ENCODE peak calls at places on chromosomes 7 and 10, in six cellular contexts. B is A549, X is HepG2, U is GM12878, T is SK-N-SH, Q is H1. S is an unnamed sample.

GRCh38 chr7:4911111-4911828 is 27.8 kb upstream of the RADIL start:
- DNase-seq in B (no peak), X (no peak), U (no peak), T (no peak), Q (no peak), S (no peak)

GRCh38 chr7:122762071-122762470 is 59.3 kb upstream of the RNF148 start:
- DNase-seq in B (no peak), X (no peak), U (no peak), T (no peak), Q (no peak), S (no peak)

GRCh38 chr10:71663311-71663710 is 56.3 kb downstream of the C10orf105 start:
- DNase-seq in B (peak), X (no peak), U (no peak), T (no peak), Q (no peak), S (peak)

GRCh38 chr7:56009695-56010094 is 41.5 kb downstream of the PSPH start:
- DNase-seq in B (no peak), X (peak), U (no peak), T (no peak), Q (no peak), S (no peak)

GRCh38 chr7:50652400-50653115 is 87.4 kb upstream of the DDC start:
- DNase-seq in B (no peak), X (no peak), U (no peak), T (no peak), Q (no peak), S (no peak)

GRCh38 chr10:6579904-6580278 is at the start of gene PRKCQ:
- DNase-seq in B (peak), X (no peak), U (no peak), T (no peak), Q (no peak), S (no peak)

GRCh38 chr7:19080076-19080475 is 37.4 kb downstream of the TWIST1 start:
- DNase-seq in B (no peak), X (no peak), U (no peak), T (no peak), Q (peak), S (no peak)

GRCh38 chr10:29598861-29599311 is 35.9 kb downstream of the SVIL start:
- DNase-seq in B (no peak), X (no peak), U (no peak), T (no peak), Q (no peak), S (no peak)

GRCh38 chr7:127844707-127845331 is 186.4 kb downstream of the LRRC4 start:
- DNase-seq in B (no peak), X (no peak), U (no peak), T (no peak), Q (no peak), S (peak)

GRCh38 chr7:149850007-149850594 is 11.9 kb downstream of the ZNF862 start:
- DNase-seq in B (no peak), X (no peak), U (no peak), T (no peak), Q (no peak), S (no peak)

GRCh38 chr7:90897961-90898469 is 301.9 kb downstream of the CDK14 start:
- DNase-seq in B (no peak), X (no peak), U (peak), T (no peak), Q (no peak), S (no peak)

GRCh38 chr7:16967174-16967868 is 85.5 kb upstream of the AGR3 start:
- DNase-seq in B (no peak), X (no peak), U (no peak), T (no peak), Q (no peak), S (no peak)

GRCh38 chr7:116150588-116150987 is 59.8 kb upstream of the TES start:
- DNase-seq in B (no peak), X (no peak), U (no peak), T (no peak), Q (no peak), S (no peak)

GRCh38 chr7:118169146-118169545 is 14.8 kb upstream of the LSM8 start:
- DNase-seq in B (peak), X (no peak), U (no peak), T (no peak), Q (no peak), S (no peak)

GRCh38 chr10:101779544-101780186 is 3.6 kb downstream of the NPM3 start:
- DNase-seq in B (peak), X (no peak), U (peak), T (peak), Q (no peak), S (no peak)

GRCh38 chr7:55387062-55387965 is 22.2 kb downstream of the LANCL2 start:
- DNase-seq in B (peak), X (peak), U (no peak), T (no peak), Q (no peak), S (no peak)

GRCh38 chr7:109659261-109659660 is 1089.6 kb downstream of the DNAJB9 start:
- DNase-seq in B (no peak), X (no peak), U (no peak), T (no peak), Q (no peak), S (no peak)

GRCh38 chr7:20777377-20778062 is 9.2 kb downstream of the SP8 start:
- DNase-seq in B (no peak), X (no peak), U (no peak), T (no peak), Q (no peak), S (no peak)

GRCh38 chr10:92891885-92892705 is 43.8 kb downstream of the EXOC6 start:
- DNase-seq in B (peak), X (peak), U (no peak), T (peak), Q (no peak), S (peak)

GRCh38 chr7:98234429-98235147 is 17.4 kb downstream of the TECPR1 start:
- DNase-seq in B (no peak), X (no peak), U (no peak), T (no peak), Q (no peak), S (no peak)

GRCh38 chr7:138892808-138893207 is 88.4 kb downstream of the KIAA1549 start:
- DNase-seq in B (peak), X (no peak), U (no peak), T (no peak), Q (no peak), S (no peak)

GRCh38 chr7:144822223-144822622 is 13.6 kb downstream of the TPK1 start:
- DNase-seq in B (no peak), X (no peak), U (no peak), T (no peak), Q (no peak), S (no peak)

GRCh38 chr10:6119962-6120361 is 31.1 kb downstream of the RBM17 start:
- DNase-seq in B (no peak), X (no peak), U (no peak), T (no peak), Q (no peak), S (no peak)

GRCh38 chr7:41873781-41874180 is 170.9 kb upstream of the INHBA start:
- DNase-seq in B (no peak), X (no peak), U (no peak), T (no peak), Q (no peak), S (no peak)

GRCh38 chr7:15068324-15068723 is 165.8 kb upstream of the DGKB start:
- DNase-seq in B (no peak), X (no peak), U (no peak), T (no peak), Q (no peak), S (no peak)

GRCh38 chr10:24790599-24790998 is 66.9 kb upstream of the ARHGAP21 start:
- DNase-seq in B (no peak), X (no peak), U (no peak), T (no peak), Q (no peak), S (peak)

GRCh38 chr7:81802251-81802650 is 32.4 kb upstream of the HGF start:
- DNase-seq in B (no peak), X (no peak), U (no peak), T (no peak), Q (no peak), S (no peak)

GRCh38 chr7:81803267-81803666 is 33.4 kb upstream of the HGF start:
- DNase-seq in B (no peak), X (no peak), U (no peak), T (no peak), Q (no peak), S (no peak)

GRCh38 chr7:81801532-81801931 is 31.7 kb upstream of the HGF start:
- DNase-seq in B (no peak), X (no peak), U (no peak), T (no peak), Q (no peak), S (no peak)
- TF ChIP-seq CHD2 in B (no peak), X (no peak), U (no peak), T (no peak), Q (no peak), S (no peak)

GRCh38 chr7:141837683-141838082 is 3.6 kb downstream of the PRSS37 start:
- DNase-seq in B (no peak), X (no peak), U (no peak), T (no peak), Q (no peak), S (peak)
- TF ChIP-seq CHD2 in B (no peak), X (no peak), U (no peak), T (no peak), Q (no peak), S (no peak)

DNA sequence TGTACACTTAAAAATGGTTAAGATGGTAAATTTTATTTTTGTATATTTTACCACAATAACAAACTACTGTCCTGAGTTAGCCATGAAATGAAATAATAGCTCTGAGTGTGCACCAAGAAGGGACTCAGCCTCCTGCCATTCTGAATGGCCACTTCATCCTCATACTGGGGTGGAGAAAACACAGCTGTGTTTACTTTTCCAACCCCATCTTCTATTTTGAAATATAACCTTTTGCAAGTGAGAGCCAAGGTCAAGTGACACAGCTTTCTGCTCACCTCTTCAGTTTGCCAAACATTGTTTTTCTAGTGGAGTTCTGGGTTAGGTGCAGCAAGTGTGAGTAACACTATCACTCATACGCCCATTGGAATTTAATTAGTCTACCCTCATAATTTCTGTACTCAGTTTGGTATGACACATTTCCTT is 107.4 kb upstream of the GLCCI1 start:
- DNase-seq in B (peak), X (peak), U (no peak), T (no peak), Q (no peak), S (no peak)
- TF ChIP-seq CHD2 in B (no peak), X (no peak), U (no peak), T (no peak), Q (no peak), S (no peak)

DNA sequence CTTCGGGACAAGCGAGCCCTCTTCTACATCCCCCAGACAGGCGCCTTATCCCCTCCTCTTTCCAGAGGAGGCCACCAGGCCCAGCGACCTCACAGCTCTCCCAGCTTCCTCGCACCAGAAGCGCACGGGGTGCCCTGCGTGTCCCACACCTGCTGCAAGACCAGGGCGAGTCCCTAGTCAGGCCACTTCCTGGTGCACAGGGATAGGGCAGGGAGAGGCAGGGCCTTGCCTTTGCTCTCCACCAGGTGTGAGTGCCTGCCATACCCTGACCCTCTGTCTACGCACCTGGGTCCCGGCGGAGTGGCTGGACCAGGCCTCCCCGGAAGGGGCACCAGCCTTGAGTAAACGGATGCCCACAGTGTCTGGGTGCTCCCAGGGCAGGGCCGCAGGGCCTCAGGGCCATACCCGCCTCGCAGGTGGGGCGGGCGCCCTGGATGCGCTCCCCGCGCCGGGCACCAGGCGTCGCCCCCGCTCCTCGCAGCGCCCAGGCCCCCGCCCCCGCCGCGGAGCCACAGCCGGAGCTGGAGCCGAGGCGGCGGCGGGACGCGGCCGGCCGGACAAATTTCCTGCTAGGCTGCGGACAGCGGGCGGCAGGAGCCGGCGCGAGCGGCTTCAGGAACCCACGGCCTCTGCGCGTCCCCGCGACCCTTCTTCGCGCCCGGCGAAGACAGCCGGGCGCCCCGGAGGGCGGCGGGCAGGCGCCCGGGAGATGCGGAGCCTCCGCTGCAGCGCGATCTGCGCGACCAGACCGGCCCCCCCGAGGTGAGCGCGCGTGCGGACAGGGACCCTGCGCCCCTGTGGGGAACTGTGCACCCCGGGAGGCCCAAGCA is at the start of gene PTPRE:
- DNase-seq in B (peak), X (no peak), U (no peak), T (peak), Q (peak), S (peak)
- TF ChIP-seq CHD2 in B (no peak), X (no peak), U (no peak), T (peak), Q (no peak), S (no peak)

DNA sequence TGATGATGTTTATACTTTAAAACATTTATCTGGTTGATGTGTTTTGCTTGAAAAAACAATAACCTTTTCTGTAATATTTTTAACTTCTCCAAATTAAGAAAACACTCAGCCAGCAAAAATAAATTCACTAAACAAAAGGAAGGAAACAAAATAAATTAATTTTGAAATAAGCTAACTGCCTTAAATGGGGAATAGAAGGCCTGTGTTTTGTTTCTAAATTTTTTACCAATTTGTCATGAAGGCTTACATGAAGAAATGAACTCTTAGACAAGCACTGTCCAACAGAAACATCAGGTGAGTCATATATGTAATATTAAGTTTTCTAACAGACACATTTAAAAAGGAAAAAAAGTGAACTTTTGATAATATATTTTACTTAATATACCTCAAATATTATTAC is 68.5 kb downstream of the LRRN3 start:
- DNase-seq in B (no peak), X (no peak), U (no peak), T (no peak), Q (no peak), S (no peak)
- TF ChIP-seq CHD2 in B (no peak), X (no peak), U (no peak), T (no peak), Q (no peak), S (no peak)

GRCh38 chr7:148709019-148709418 is 10.3 kb downstream of the CUL1 start:
- DNase-seq in B (no peak), X (no peak), U (no peak), T (no peak), Q (no peak), S (no peak)
- TF ChIP-seq CHD2 in B (no peak), X (no peak), U (no peak), T (no peak), Q (no peak), S (no peak)

GRCh38 chr10:8059191-8059936 is 4.9 kb downstream of the GATA3 start:
- DNase-seq in B (no peak), X (no peak), U (no peak), T (no peak), Q (no peak), S (no peak)
- TF ChIP-seq CHD2 in B (no peak), X (no peak), U (no peak), T (no peak), Q (no peak), S (no peak)

DNA sequence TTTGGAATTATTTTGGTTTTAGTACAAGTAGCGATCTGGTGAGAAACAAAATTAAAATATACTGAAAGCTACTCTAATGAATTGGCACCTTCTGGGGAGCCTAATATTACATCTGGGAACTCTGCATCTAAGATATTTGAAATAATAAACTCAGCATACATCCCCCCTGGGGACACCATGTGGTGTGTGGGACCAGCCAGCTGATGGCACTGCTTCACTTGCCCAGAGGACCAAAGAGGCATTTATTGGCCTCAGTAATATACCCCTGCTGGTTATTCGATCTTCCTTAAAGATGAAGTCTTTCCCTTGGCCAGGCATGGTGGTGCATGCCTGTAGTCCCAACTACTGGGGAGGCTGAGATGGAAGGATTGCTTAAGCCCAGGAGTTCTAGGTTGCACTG is 195.1 kb upstream of the AUTS2 start:
- DNase-seq in B (peak), X (no peak), U (no peak), T (peak), Q (no peak), S (no peak)
- TF ChIP-seq CHD2 in B (no peak), X (no peak), U (no peak), T (no peak), Q (no peak), S (no peak)

S was measured in K562.